ENCODE peak calls at places on chromosomes 2 and 18, in nine cellular contexts. X, Z, V, O, I, C, K, E and U are unnamed samples.

GRCh38 chr2:72149556-72150156 is 2.0 kb upstream of the CYP26B1 start:
- DNase-seq in V (no peak), K (no peak), I (no peak), O (peak), E (peak), Z (peak), X (no peak), C (no peak), U (no peak)

GRCh38 chr2:172288603-172289002 is 138.8 kb upstream of the ITGA6 start:
- DNase-seq in K (peak), C (no peak), X (no peak), O (peak), Z (no peak), V (no peak), I (peak), E (no peak), U (no peak)

GRCh38 chr18:45876131-45876530 is 50.7 kb downstream of the SIGLEC15 start:
- DNase-seq in K (no peak), Z (no peak), V (no peak), O (no peak), I (no peak), E (no peak), X (no peak), C (no peak), U (no peak)

GRCh38 chr18:6509417-6510198 is 94.9 kb upstream of the L3MBTL4 start:
- DNase-seq in K (no peak), V (no peak), O (peak), C (no peak), E (no peak), X (no peak), I (no peak), Z (no peak), U (no peak)

GRCh38 chr2:106572541-106573148 is 85.5 kb downstream of the CD8B2 start:
- DNase-seq in C (peak), V (peak), E (no peak), X (peak), I (no peak), Z (peak), K (peak), O (peak), U (no peak)

GRCh38 chr2:203534486-203535077 is 519 bp downstream of the RAPH1 start:
- DNase-seq in Z (peak), V (peak), O (peak), K (no peak), X (no peak), E (no peak), I (peak), C (no peak), U (peak)

GRCh38 chr2:233981574-233982420 is 64.6 kb downstream of the TRPM8 start:
- DNase-seq in E (no peak), O (no peak), V (no peak), K (no peak), X (no peak), I (no peak), C (no peak), Z (no peak), U (no peak)

GRCh38 chr2:47512581-47513083 is 109.7 kb downstream of the MSH2 start:
- DNase-seq in Z (no peak), K (peak), I (no peak), E (no peak), C (peak), O (peak), V (no peak), X (no peak), U (no peak)

GRCh38 chr2:102331311-102331980 is 20.1 kb downstream of the IL1RL1 start:
- DNase-seq in Z (no peak), C (no peak), V (no peak), O (peak), K (no peak), E (no peak), I (no peak), X (no peak), U (no peak)

GRCh38 chr18:63867368-63867767 is 20.1 kb upstream of the SERPINB2 start:
- DNase-seq in I (no peak), Z (no peak), X (no peak), E (no peak), C (no peak), K (no peak), O (no peak), V (no peak), U (no peak)

GRCh38 chr18:63087421-63088230 is 231.9 kb downstream of the BCL2 start:
- DNase-seq in Z (no peak), I (no peak), C (peak), O (no peak), K (no peak), V (no peak), E (no peak), X (no peak), U (no peak)

GRCh38 chr2:26465266-26465925 is 12.5 kb downstream of the OTOF start:
- DNase-seq in E (no peak), C (no peak), Z (no peak), V (no peak), O (no peak), I (no peak), X (no peak), K (no peak), U (no peak)

GRCh38 chr2:215930505-215931233 is 82.7 kb downstream of the MREG start:
- DNase-seq in Z (no peak), X (no peak), E (no peak), I (no peak), K (no peak), V (no peak), O (peak), C (peak), U (no peak)

GRCh38 chr2:113212245-113213060 is 38.7 kb downstream of the PSD4 start:
- DNase-seq in V (no peak), E (no peak), O (no peak), Z (no peak), K (peak), C (no peak), I (no peak), X (peak), U (no peak)

GRCh38 chr2:110994250-110994961 is 126.3 kb upstream of the BCL2L11 start:
- DNase-seq in I (no peak), X (no peak), C (no peak), Z (no peak), O (no peak), V (no peak), E (no peak), K (no peak), U (no peak)

GRCh38 chr18:51017140-51017874 is 12.7 kb upstream of the SMAD4 start:
- DNase-seq in E (no peak), K (no peak), Z (no peak), X (no peak), I (no peak), V (no peak), C (no peak), O (no peak), U (no peak)

GRCh38 chr2:63058149-63058741 is 7.6 kb downstream of the OTX1 start:
- DNase-seq in K (no peak), E (no peak), Z (no peak), X (no peak), O (peak), V (no peak), C (no peak), I (no peak), U (no peak)

GRCh38 chr18:74316257-74317180 is 880 bp downstream of the C18orf63 start:
- DNase-seq in K (no peak), O (peak), C (no peak), X (no peak), E (no peak), V (peak), Z (no peak), I (no peak), U (no peak)